ENCODE peak calls at places on chromosomes 16 and 17, in five cellular contexts. J, P, C, Q and V are unnamed samples.
A peak's percentile ranks its signal among the peaks of the same experiment; 100 is the strongest.

GRCh38 chr17:50396261-50397110 is 837 bp downstream of the LRRC59 start:
- DNase-seq in J (peak; percentile 65), P (no peak), C (peak; percentile 73), Q (no peak), V (peak; percentile 76)

GRCh38 chr17:38538906-38539305 is 66.8 kb downstream of the SRCIN1 start:
- DNase-seq in J (no peak), P (no peak), C (no peak), Q (no peak), V (no peak)

GRCh38 chr17:9132291-9132690 is 111.0 kb downstream of the NTN1 start:
- DNase-seq in J (no peak), P (no peak), C (no peak), Q (no peak), V (no peak)

GRCh38 chr17:75366432-75366831 is 39.0 kb downstream of the GRB2 start:
- DNase-seq in J (no peak), P (no peak), C (no peak), Q (no peak), V (no peak)

GRCh38 chr17:38568845-38569510 is 36.8 kb downstream of the SRCIN1 start:
- DNase-seq in J (no peak), P (no peak), C (no peak), Q (no peak), V (no peak)

GRCh38 chr16:87844374-87844733 is 25.0 kb downstream of the SLC7A5 start:
- DNase-seq in J (no peak), P (no peak), C (no peak), Q (peak; percentile 69), V (no peak)

GRCh38 chr17:40348136-40348504 is 16.4 kb downstream of the GJD3 start:
- DNase-seq in J (no peak), P (no peak), C (no peak), Q (no peak), V (no peak)

GRCh38 chr17:33939959-33940358 is 315.1 kb upstream of the CCL2 start:
- DNase-seq in J (no peak), P (no peak), C (no peak), Q (no peak), V (no peak)

GRCh38 chr17:82528484-82529265 is 9.1 kb downstream of the FOXK2 start:
- DNase-seq in J (peak; percentile 62), P (no peak), C (peak; percentile 66), Q (no peak), V (peak; percentile 63)

GRCh38 chr17:51118330-51119195 is 2.1 kb downstream of the SPAG9 start:
- DNase-seq in J (peak; percentile 41), P (no peak), C (peak; percentile 81), Q (no peak), V (no peak)

GRCh38 chr16:4660454-4661007 is 32.8 kb upstream of the NUDT16L1 start:
- DNase-seq in J (no peak), P (peak; percentile 86), C (peak; percentile 42), Q (no peak), V (no peak)

GRCh38 chr17:20278805-20279204 is 188.5 kb downstream of the LGALS9B start:
- DNase-seq in J (no peak), P (no peak), C (no peak), Q (no peak), V (no peak)